ENCODE peak calls at places on chromosomes 12 and 14, in eight cellular contexts. X is iPS-NIHi11; H is activated T-cell treated with anti-CD3 and anti-CD28 coated beads, Interleukin-2, amount 50 U/mL, for 24 hours; L is neuronal stem cell; G is left lobe of liver; R is PC-9; E is stimulated activated CD4-positive, alpha-beta T cell treated with anti-CD3 and anti-CD28 coated beads, TNF-alpha, amount 100 ng/mL, for 4 hours; C is nephron progenitor cell. F is an unnamed sample.

GRCh38 chr12:34607520-34608195 is 585.4 kb downstream of the ALG10 start:
- DNase-seq in X (no peak), H (peak), L (no peak), G (peak), R (no peak), E (no peak), C (no peak), F (peak)

GRCh38 chr12:53577941-53578352 is 48.2 kb downstream of the ATF7 start:
- DNase-seq in X (no peak), H (no peak), L (no peak), G (no peak), R (no peak), E (no peak), C (no peak), F (no peak)

GRCh38 chr12:59708059-59708458 is 112.2 kb downstream of the SLC16A7 start:
- DNase-seq in X (no peak), H (no peak), L (no peak), G (no peak), R (no peak), E (no peak), C (no peak), F (no peak)

GRCh38 chr14:22531451-22532344 is 57.3 kb downstream of the DAD1 start:
- DNase-seq in X (no peak), H (no peak), L (no peak), G (no peak), R (no peak), E (no peak), C (no peak), F (no peak)

GRCh38 chr12:106392746-106393145 is 35.2 kb downstream of the POLR3B start:
- DNase-seq in X (no peak), H (no peak), L (no peak), G (no peak), R (no peak), E (no peak), C (no peak), F (no peak)

GRCh38 chr14:98325761-98326160 is 946.2 kb downstream of the BCL11B start:
- DNase-seq in X (no peak), H (no peak), L (no peak), G (no peak), R (no peak), E (no peak), C (no peak), F (no peak)

GRCh38 chr14:105746124-105746514 is 219.7 kb downstream of the TMEM121 start:
- DNase-seq in X (no peak), H (peak), L (no peak), G (no peak), R (no peak), E (no peak), C (no peak), F (no peak)

GRCh38 chr12:28424965-28425364 is 234.7 kb downstream of the CCDC91 start:
- DNase-seq in X (peak), H (no peak), L (no peak), G (no peak), R (no peak), E (no peak), C (no peak), F (no peak)

GRCh38 chr14:34043627-34044372 is 92.9 kb upstream of the EGLN3 start:
- DNase-seq in X (peak), H (peak), L (no peak), G (no peak), R (peak), E (peak), C (no peak), F (no peak)

GRCh38 chr12:79710707-79711483 is 20.1 kb upstream of the PAWR start:
- DNase-seq in X (no peak), H (no peak), L (no peak), G (no peak), R (peak), E (no peak), C (no peak), F (no peak)

GRCh38 chr14:29805415-29806123 is 122.1 kb downstream of the PRKD1 start:
- DNase-seq in X (no peak), H (no peak), L (no peak), G (peak), R (peak), E (no peak), C (no peak), F (no peak)

GRCh38 chr14:51014086-51014485 is 69.8 kb upstream of the PYGL start:
- DNase-seq in X (no peak), H (no peak), L (no peak), G (no peak), R (no peak), E (no peak), C (no peak), F (no peak)

GRCh38 chr12:57776247-57776587 is 3.8 kb downstream of the EEF1AKMT3 start:
- DNase-seq in X (no peak), H (no peak), L (no peak), G (no peak), R (no peak), E (no peak), C (no peak), F (no peak)

GRCh38 chr12:3365416-3366385 is 125.3 kb upstream of the PRMT8 start:
- DNase-seq in X (peak), H (no peak), L (peak), G (no peak), R (no peak), E (no peak), C (peak), F (peak)

GRCh38 chr12:22978962-22979361 is 354.0 kb downstream of the ETNK1 start:
- DNase-seq in X (no peak), H (no peak), L (no peak), G (no peak), R (no peak), E (no peak), C (no peak), F (no peak)

GRCh38 chr14:46344327-46344937 is 307.1 kb downstream of the RPL10L start:
- DNase-seq in X (peak), H (no peak), L (peak), G (no peak), R (peak), E (no peak), C (no peak), F (no peak)

GRCh38 chr14:77032854-77033621 is 4.5 kb upstream of the IRF2BPL start:
- DNase-seq in X (peak), H (peak), L (peak), G (peak), R (peak), E (peak), C (peak), F (peak)

GRCh38 chr14:72781476-72782181 is 112.3 kb downstream of the DPF3 start:
- DNase-seq in X (no peak), H (no peak), L (no peak), G (no peak), R (no peak), E (no peak), C (no peak), F (no peak)

GRCh38 chr14:51648296-51648695 is 3.4 kb upstream of the FRMD6 start:
- DNase-seq in X (no peak), H (no peak), L (no peak), G (no peak), R (no peak), E (no peak), C (no peak), F (no peak)